ENCODE peak calls at places on chromosome 12, in seven cellular contexts. R, J, V, L, E, N and H are unnamed samples.

GRCh38 chr12:96063046-96063445 is 27.7 kb upstream of the LTA4H start:
- DNase-seq in J (no peak), E (no peak), V (peak), N (no peak), L (no peak), R (no peak), H (no peak)

GRCh38 chr12:49748306-49748705 is 6.9 kb downstream of the TMBIM6 start:
- DNase-seq in R (no peak), L (no peak), N (no peak), E (no peak), J (no peak), V (no peak), H (no peak)

GRCh38 chr12:23204933-23205778 is 580.2 kb downstream of the ETNK1 start:
- DNase-seq in J (no peak), V (peak), L (no peak), R (no peak), E (no peak), N (no peak), H (peak)

GRCh38 chr12:96208346-96208745 is 14.2 kb downstream of the ELK3 start:
- DNase-seq in J (no peak), R (no peak), N (no peak), V (peak), E (no peak), L (no peak), H (peak)

GRCh38 chr12:27293463-27293862 is 39.2 kb upstream of the BMAL2 start:
- DNase-seq in V (peak), E (no peak), N (peak), L (no peak), J (no peak), R (no peak), H (no peak)

GRCh38 chr12:53427905-53428594 is 4.4 kb downstream of the AMHR2 start:
- DNase-seq in J (no peak), L (no peak), E (no peak), V (peak), R (no peak), N (no peak), H (peak)

GRCh38 chr12:120439646-120440247 is 1.8 kb downstream of the COX6A1 start:
- DNase-seq in E (no peak), V (peak), J (peak), R (peak), N (peak), L (peak), H (peak)

GRCh38 chr12:125185740-125186470 is 120.7 kb downstream of the AACS start:
- DNase-seq in J (peak), R (peak), E (peak), L (peak), N (peak), V (peak), H (peak)

GRCh38 chr12:130617219-130617618 is 98.9 kb downstream of the RIMBP2 start:
- DNase-seq in E (peak), J (no peak), V (no peak), L (no peak), R (no peak), N (no peak), H (no peak)

GRCh38 chr12:104710940-104711725 is 247.0 kb downstream of the SLC41A2 start:
- DNase-seq in E (no peak), L (no peak), R (no peak), J (no peak), V (peak), N (no peak), H (peak)

GRCh38 chr12:67451206-67451605 is 182.0 kb downstream of the CAND1 start:
- DNase-seq in J (no peak), V (no peak), N (no peak), R (no peak), L (no peak), E (no peak), H (no peak)

GRCh38 chr12:108346022-108346633 is 7.0 kb upstream of the CMKLR1 start:
- DNase-seq in E (no peak), J (no peak), R (no peak), V (no peak), L (no peak), N (no peak), H (no peak)

GRCh38 chr12:96487214-96487613 is 2.2 kb upstream of the CFAP54 start:
- DNase-seq in N (no peak), R (no peak), J (no peak), E (no peak), V (peak), L (no peak), H (peak)

GRCh38 chr12:60760965-60761364 is 1165.1 kb downstream of the SLC16A7 start:
- DNase-seq in L (no peak), V (no peak), R (no peak), E (no peak), J (no peak), N (no peak), H (no peak)

GRCh38 chr12:54526800-54527630 is 22.4 kb upstream of the PDE1B start:
- DNase-seq in R (peak), L (no peak), J (peak), E (no peak), N (peak), V (peak), H (peak)

GRCh38 chr12:53551889-53552291 is 44.6 kb upstream of the NPFF start:
- DNase-seq in L (no peak), R (no peak), V (no peak), N (no peak), J (no peak), E (no peak), H (no peak)

GRCh38 chr12:74415633-74416032 is 122.0 kb upstream of the ATXN7L3B start:
- DNase-seq in L (no peak), J (no peak), V (peak), E (no peak), N (no peak), R (no peak), H (peak)

GRCh38 chr12:104378427-104378826 is 74.9 kb downstream of the EID3 start:
- DNase-seq in N (no peak), J (no peak), E (no peak), V (no peak), L (no peak), R (no peak), H (no peak)

GRCh38 chr12:34347367-34347766 is 325.1 kb downstream of the ALG10 start:
- DNase-seq in J (no peak), L (no peak), N (no peak), E (no peak), R (no peak), V (no peak), H (no peak)

GRCh38 chr12:98416845-98417244 is 98.5 kb upstream of the TMPO start:
- DNase-seq in L (no peak), E (no peak), J (no peak), R (no peak), N (no peak), V (peak), H (peak)

GRCh38 chr12:46470039-46470627 is 97.6 kb upstream of the SLC38A2 start:
- DNase-seq in N (no peak), E (no peak), R (no peak), V (no peak), J (no peak), L (no peak), H (no peak)

GRCh38 chr12:116955382-116956021 is 44.8 kb downstream of the FBXW8 start:
- DNase-seq in V (peak), N (no peak), R (no peak), J (no peak), E (no peak), L (peak), H (no peak)

GRCh38 chr12:2679816-2680675 is 114.7 kb upstream of the FKBP4 start:
- DNase-seq in N (no peak), E (no peak), L (peak), J (no peak), V (no peak), R (no peak), H (no peak)

GRCh38 chr12:82685721-82686222 is 934 bp upstream of the TMTC2 start:
- DNase-seq in V (peak), E (peak), L (peak), J (peak), R (peak), N (peak), H (peak)

GRCh38 chr12:84247931-84248330 is 664.7 kb downstream of the SLC6A15 start:
- DNase-seq in E (no peak), L (no peak), N (no peak), V (no peak), J (no peak), R (no peak), H (no peak)

GRCh38 chr12:122844366-122844971 is 9.2 kb downstream of the HIP1R start:
- DNase-seq in R (no peak), J (no peak), E (no peak), N (no peak), V (no peak), L (no peak), H (no peak)

GRCh38 chr12:122840580-122841513 is 5.6 kb downstream of the HIP1R start:
- DNase-seq in N (no peak), E (no peak), J (no peak), R (no peak), L (no peak), V (no peak), H (no peak)

GRCh38 chr12:122841544-122842321 is 6.5 kb downstream of the HIP1R start:
- DNase-seq in V (no peak), J (peak), L (no peak), R (peak), N (peak), E (peak), H (peak)

GRCh38 chr12:122843472-122843871 is 8.2 kb downstream of the HIP1R start:
- DNase-seq in N (no peak), E (no peak), V (no peak), L (no peak), R (no peak), J (no peak), H (no peak)

DNA sequence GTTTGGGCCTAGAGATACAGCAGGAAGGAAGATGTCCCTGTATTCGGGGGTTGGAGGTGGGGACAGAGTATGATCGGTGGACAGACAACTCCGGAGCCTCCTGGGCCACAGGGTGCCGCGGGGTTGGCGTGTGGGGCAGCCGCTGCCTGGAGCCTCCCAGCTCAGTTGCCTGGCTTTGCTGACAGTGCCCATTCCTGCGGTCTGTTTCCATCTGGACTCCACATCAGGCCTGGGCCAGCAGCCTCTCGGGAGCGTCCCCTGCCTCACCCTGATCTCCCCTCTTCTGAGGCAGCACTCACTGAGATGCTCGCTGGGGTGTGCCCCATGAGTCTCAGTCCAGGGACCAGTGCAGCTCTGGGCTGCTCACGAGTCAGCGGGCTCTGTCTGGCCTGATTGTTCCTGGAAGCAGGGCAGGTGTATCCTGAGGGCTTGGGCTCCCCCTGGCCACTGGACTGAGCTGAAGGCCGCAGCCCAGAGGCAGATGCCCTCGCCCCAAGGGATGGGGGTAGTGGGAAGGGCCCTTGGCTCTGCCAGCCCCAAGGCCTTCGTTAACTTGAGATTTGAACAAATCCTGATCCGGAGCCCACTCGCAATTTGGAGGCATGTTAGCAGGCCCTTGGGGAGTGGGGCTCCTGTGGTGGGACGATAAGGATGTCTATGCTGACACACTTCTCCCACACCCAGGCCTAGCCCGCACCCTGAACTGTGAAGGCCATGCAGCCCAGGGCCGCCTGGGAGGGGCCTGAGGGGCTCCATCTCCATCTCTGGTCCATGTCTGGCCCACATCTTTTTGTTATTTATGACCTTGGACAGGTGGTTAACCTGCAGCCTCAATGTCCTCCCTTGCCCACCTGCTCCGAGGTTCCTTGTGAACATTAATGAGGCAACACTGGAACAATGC is 7.5 kb downstream of the HIP1R start:
- DNase-seq in V (no peak), N (no peak), J (no peak), R (no peak), E (peak), L (no peak), H (no peak)
- TF ChIP-seq CTCF in V (no peak), N (no peak), J (no peak), R (no peak), E (no peak), L (no peak), H (no peak)

GRCh38 chr12:47754881-47755280 is 3.8 kb downstream of the RAPGEF3 start:
- DNase-seq in E (no peak), V (no peak), L (peak), J (no peak), R (no peak), N (peak), H (no peak)
- TF ChIP-seq CTCF in E (no peak), V (no peak), L (no peak), J (no peak), R (no peak), N (no peak), H (no peak)

GRCh38 chr12:109449845-109450532 is 27.1 kb downstream of the KCTD10 start:
- DNase-seq in R (no peak), V (no peak), J (no peak), E (no peak), N (no peak), L (no peak), H (no peak)
- TF ChIP-seq CTCF in R (no peak), V (peak), J (no peak), E (no peak), N (no peak), L (no peak), H (peak)

GRCh38 chr12:51190820-51191219 is 17.9 kb upstream of the TFCP2 start:
- DNase-seq in V (no peak), J (no peak), E (no peak), N (no peak), L (no peak), R (no peak), H (no peak)

GRCh38 chr12:51191516-51192283 is 18.8 kb upstream of the TFCP2 start:
- DNase-seq in R (no peak), N (no peak), J (no peak), V (no peak), E (no peak), L (no peak), H (no peak)

GRCh38 chr12:51195841-51196240 is 22.0 kb downstream of the POU6F1 start:
- DNase-seq in J (no peak), E (no peak), L (no peak), V (no peak), N (no peak), R (no peak), H (no peak)

GRCh38 chr12:51189790-51190355 is 16.9 kb upstream of the TFCP2 start:
- DNase-seq in J (no peak), V (no peak), N (no peak), E (no peak), R (no peak), L (no peak), H (no peak)

DNA sequence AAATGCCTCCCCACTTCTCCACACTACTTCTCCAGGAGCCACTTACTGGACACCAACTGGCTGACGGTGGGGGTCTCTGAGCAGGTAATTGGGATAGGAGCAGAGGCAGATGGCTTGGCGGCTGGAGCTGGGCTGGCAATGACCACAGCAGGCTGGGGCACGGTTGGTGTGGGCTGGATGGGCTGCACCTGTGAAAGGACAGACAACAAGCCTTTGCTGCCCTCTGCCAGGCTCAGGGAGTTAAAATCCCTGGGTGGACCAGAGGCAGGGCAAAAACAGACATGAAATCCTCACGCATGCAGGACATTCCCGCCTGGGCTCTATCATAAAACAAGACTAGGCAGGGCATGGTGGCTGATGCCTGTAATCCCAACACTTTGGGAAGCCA is 19.3 kb upstream of the TFCP2 start:
- DNase-seq in V (no peak), E (no peak), R (no peak), N (no peak), L (no peak), J (no peak), H (no peak)
- TF ChIP-seq CTCF in V (no peak), E (no peak), R (no peak), N (no peak), L (no peak), J (no peak), H (no peak)

GRCh38 chr12:132955933-132956725 is at the start of gene ZNF605:
- DNase-seq in E (peak), R (peak), J (peak), V (peak), L (peak), N (peak), H (peak)
- TF ChIP-seq CTCF in E (no peak), R (no peak), J (peak), V (no peak), L (no peak), N (no peak), H (no peak)

GRCh38 chr12:22126758-22127157 is 80.7 kb downstream of the CMAS start:
- DNase-seq in V (no peak), R (no peak), E (no peak), L (no peak), N (no peak), J (no peak), H (no peak)

GRCh38 chr12:22121224-22121623 is 75.2 kb downstream of the CMAS start:
- DNase-seq in N (no peak), R (no peak), V (no peak), E (no peak), L (no peak), J (no peak), H (no peak)

GRCh38 chr12:22130671-22131070 is 84.7 kb downstream of the CMAS start:
- DNase-seq in N (no peak), V (no peak), R (no peak), L (no peak), E (no peak), J (no peak), H (no peak)

DNA sequence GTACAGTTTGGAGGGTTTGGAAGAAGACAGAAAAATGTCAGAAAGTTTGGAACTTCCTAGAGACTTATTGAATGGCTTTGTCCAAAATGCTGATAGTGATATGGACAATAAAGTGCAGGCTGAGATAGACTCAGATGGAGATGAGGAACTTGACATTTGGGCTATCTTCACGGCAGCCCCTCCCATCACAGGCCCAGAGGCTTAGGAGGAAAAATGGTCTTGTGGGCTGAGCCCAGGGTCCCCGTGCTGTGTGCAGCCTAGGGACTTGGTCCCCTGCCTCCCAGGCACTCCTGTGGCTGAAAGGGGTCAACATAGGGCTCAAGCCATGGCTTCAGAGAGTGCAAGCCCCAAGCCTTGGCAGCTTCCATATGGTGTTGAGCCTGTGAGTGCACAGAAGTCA is 79.0 kb downstream of the CMAS start:
- DNase-seq in J (no peak), E (no peak), R (no peak), V (no peak), L (no peak), N (no peak), H (no peak)
- TF ChIP-seq CTCF in J (no peak), E (no peak), R (no peak), V (no peak), L (no peak), N (no peak), H (no peak)

GRCh38 chr12:70534466-70534865 is 102.8 kb downstream of the PTPRB start:
- DNase-seq in N (no peak), J (no peak), R (no peak), V (no peak), E (no peak), L (no peak), H (no peak)
- TF ChIP-seq CTCF in N (no peak), J (no peak), R (no peak), V (no peak), E (no peak), L (no peak), H (no peak)

GRCh38 chr12:127362121-127362520 is 904.8 kb upstream of the TMEM132C start:
- DNase-seq in V (no peak), J (no peak), L (no peak), E (no peak), R (no peak), N (no peak), H (no peak)

GRCh38 chr12:127360580-127360979 is 906.4 kb upstream of the TMEM132C start:
- DNase-seq in V (no peak), R (no peak), J (no peak), E (no peak), N (no peak), L (no peak), H (no peak)

GRCh38 chr12:127363392-127363791 is 903.6 kb upstream of the TMEM132C start:
- DNase-seq in J (no peak), E (no peak), V (no peak), R (no peak), L (no peak), N (no peak), H (peak)
- TF ChIP-seq CTCF in J (no peak), E (no peak), V (peak), R (no peak), L (no peak), N (no peak), H (peak)

GRCh38 chr12:92421042-92421441 is 275.4 kb upstream of the BTG1 start:
- DNase-seq in N (no peak), E (no peak), V (no peak), J (no peak), R (no peak), L (no peak), H (no peak)

GRCh38 chr12:92416385-92416812 is 270.8 kb upstream of the BTG1 start:
- DNase-seq in L (no peak), E (no peak), V (no peak), J (no peak), N (no peak), R (no peak), H (no peak)

GRCh38 chr12:92421701-92422100 is 276.1 kb upstream of the BTG1 start:
- DNase-seq in R (no peak), V (peak), N (no peak), L (no peak), E (no peak), J (no peak), H (peak)

GRCh38 chr12:92417343-92417742 is 271.7 kb upstream of the BTG1 start:
- DNase-seq in E (no peak), R (no peak), J (no peak), L (no peak), N (no peak), V (no peak), H (no peak)

GRCh38 chr12:92419201-92419600 is 273.6 kb upstream of the BTG1 start:
- DNase-seq in N (no peak), L (no peak), J (no peak), E (no peak), R (no peak), V (no peak), H (no peak)
- TF ChIP-seq CTCF in N (no peak), L (no peak), J (no peak), E (no peak), R (no peak), V (no peak), H (no peak)